ENCODE peak calls at places on chromosomes 16 and 17, in four cellular contexts. A is K562, H is GM12878, N is HepG2. E is an unnamed sample.

GRCh38 chr16:1133271-1133670 is 19.6 kb upstream of the CACNA1H start:
- DNase-seq in A (no peak), H (no peak), N (no peak), E (no peak)

GRCh38 chr17:21034350-21035235 is 8.2 kb downstream of the USP22 start:
- DNase-seq in A (no peak), H (peak), N (no peak), E (no peak)

GRCh38 chr17:40113961-40114272 is 7.9 kb upstream of the MSL1 start:
- DNase-seq in A (no peak), H (no peak), N (no peak), E (no peak)

GRCh38 chr17:62966426-62967110 is 533 bp downstream of the TANC2 start:
- DNase-seq in A (peak), H (no peak), N (no peak), E (peak)

GRCh38 chr16:28496844-28497243 is 2.4 kb downstream of the APOBR start:
- DNase-seq in A (no peak), H (no peak), N (no peak), E (no peak)

GRCh38 chr16:65919116-65919515 is 447.4 kb upstream of the CDH5 start:
- DNase-seq in A (no peak), H (no peak), N (no peak), E (no peak)

GRCh38 chr16:68362952-68363846 is 52.4 kb downstream of the PRMT7 start:
- DNase-seq in A (no peak), H (no peak), N (no peak), E (no peak)

GRCh38 chr17:8159459-8160223 is 3.1 kb downstream of the VAMP2 start:
- DNase-seq in A (no peak), H (no peak), N (no peak), E (no peak)

GRCh38 chr16:11190585-11191565 is 65.1 kb downstream of the SOCS1 start:
- DNase-seq in A (no peak), H (no peak), N (no peak), E (no peak)

GRCh38 chr17:51260237-51260959 is at the start of gene UTP18:
- DNase-seq in A (peak), H (peak), N (peak), E (peak)

GRCh38 chr17:36901506-36901905 is 35.8 kb upstream of the LHX1 start:
- DNase-seq in A (no peak), H (no peak), N (peak), E (no peak)

GRCh38 chr17:59329558-59330313 is 1.7 kb upstream of the YPEL2 start:
- DNase-seq in A (peak), H (peak), N (peak), E (peak)

GRCh38 chr17:2087597-2088211 is 32.8 kb downstream of the HIC1 start:
- DNase-seq in A (peak), H (peak), N (no peak), E (no peak)

GRCh38 chr16:74716355-74716754 is 15.7 kb upstream of the MLKL start:
- DNase-seq in A (no peak), H (no peak), N (no peak), E (no peak)

GRCh38 chr16:19542138-19542821 is 13.2 kb upstream of the VPS35L start:
- DNase-seq in A (no peak), H (no peak), N (peak), E (no peak)

GRCh38 chr16:19108409-19109287 is 5.1 kb upstream of the ITPRIPL2 start:
- DNase-seq in A (no peak), H (no peak), N (peak), E (no peak)

GRCh38 chr16:28495098-28495793 is 803 bp downstream of the APOBR start:
- DNase-seq in A (no peak), H (no peak), N (no peak), E (no peak)

GRCh38 chr16:89084814-89085612 is 8.6 kb upstream of the ACSF3 start:
- DNase-seq in A (no peak), H (no peak), N (no peak), E (no peak)

GRCh38 chr16:88062341-88062861 is 111.2 kb downstream of the BANP start:
- DNase-seq in A (no peak), H (no peak), N (no peak), E (no peak)

GRCh38 chr17:51850206-51850605 is 308.3 kb downstream of the CA10 start:
- DNase-seq in A (no peak), H (no peak), N (peak), E (no peak)

GRCh38 chr16:23624092-23624491 is 17.0 kb downstream of the PALB2 start:
- DNase-seq in A (no peak), H (no peak), N (no peak), E (no peak)

DNA sequence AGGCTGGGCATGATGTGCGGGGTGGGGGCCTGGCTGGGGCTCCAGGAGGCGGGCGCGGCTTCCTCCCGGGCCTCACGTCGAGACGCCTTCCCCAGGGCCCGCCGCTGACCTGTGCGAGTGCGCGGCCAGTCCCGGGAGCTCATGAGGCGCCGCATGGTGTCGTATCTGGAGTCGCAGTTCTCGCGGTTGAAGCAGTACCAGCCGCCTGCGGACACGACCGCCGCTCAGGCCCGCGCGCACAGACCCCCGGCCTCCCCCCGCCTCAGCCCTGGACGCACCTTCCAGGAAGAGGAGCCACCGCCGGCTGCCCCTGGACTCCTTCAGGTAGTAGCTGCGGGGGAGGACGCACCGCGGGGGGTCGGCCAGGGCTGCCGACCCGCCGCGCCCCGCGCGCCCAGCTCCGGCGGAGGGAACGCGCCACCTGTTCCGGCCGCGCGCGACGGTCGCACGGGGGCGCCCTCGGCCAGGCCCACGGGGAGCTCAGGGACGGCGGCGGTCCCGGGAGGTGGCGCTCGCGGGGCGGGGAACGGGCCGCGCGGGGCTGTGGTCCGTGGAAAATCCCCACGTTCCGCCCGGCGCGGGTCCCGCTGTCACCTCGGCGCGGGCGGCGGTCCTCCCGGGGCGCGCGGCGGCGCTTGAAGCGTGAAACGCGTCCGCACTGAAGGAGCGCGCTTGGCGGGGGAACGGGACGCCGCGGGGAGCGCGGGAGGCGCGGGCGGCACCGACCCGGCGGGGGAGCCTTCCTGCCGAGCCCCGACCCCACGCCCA is 1.4 kb downstream of the NOTUM start:
- DNase-seq in A (peak), H (no peak), N (peak), E (peak)
- TF ChIP-seq TARDBP in A (peak), H (no peak), N (peak), E (no peak)

GRCh38 chr17:66123163-66123562 is 68.8 kb downstream of the CEP112 start:
- DNase-seq in A (no peak), H (no peak), N (no peak), E (no peak)
- TF ChIP-seq TARDBP in A (no peak), H (no peak), N (no peak), E (no peak)

GRCh38 chr17:68310141-68310540 is 18.8 kb downstream of the ARSG start:
- DNase-seq in A (no peak), H (no peak), N (no peak), E (no peak)
- TF ChIP-seq TARDBP in A (no peak), H (no peak), N (no peak), E (no peak)

GRCh38 chr16:85566502-85567100 is 46.5 kb upstream of the GSE1 start:
- DNase-seq in A (peak), H (no peak), N (no peak), E (no peak)

GRCh38 chr16:85568519-85568918 is 44.6 kb upstream of the GSE1 start:
- DNase-seq in A (peak), H (no peak), N (no peak), E (no peak)

GRCh38 chr16:85565796-85566501 is 47.2 kb upstream of the GSE1 start:
- DNase-seq in A (no peak), H (no peak), N (no peak), E (no peak)

GRCh38 chr16:85569039-85569614 is 44.0 kb upstream of the GSE1 start:
- DNase-seq in A (no peak), H (no peak), N (no peak), E (no peak)

DNA sequence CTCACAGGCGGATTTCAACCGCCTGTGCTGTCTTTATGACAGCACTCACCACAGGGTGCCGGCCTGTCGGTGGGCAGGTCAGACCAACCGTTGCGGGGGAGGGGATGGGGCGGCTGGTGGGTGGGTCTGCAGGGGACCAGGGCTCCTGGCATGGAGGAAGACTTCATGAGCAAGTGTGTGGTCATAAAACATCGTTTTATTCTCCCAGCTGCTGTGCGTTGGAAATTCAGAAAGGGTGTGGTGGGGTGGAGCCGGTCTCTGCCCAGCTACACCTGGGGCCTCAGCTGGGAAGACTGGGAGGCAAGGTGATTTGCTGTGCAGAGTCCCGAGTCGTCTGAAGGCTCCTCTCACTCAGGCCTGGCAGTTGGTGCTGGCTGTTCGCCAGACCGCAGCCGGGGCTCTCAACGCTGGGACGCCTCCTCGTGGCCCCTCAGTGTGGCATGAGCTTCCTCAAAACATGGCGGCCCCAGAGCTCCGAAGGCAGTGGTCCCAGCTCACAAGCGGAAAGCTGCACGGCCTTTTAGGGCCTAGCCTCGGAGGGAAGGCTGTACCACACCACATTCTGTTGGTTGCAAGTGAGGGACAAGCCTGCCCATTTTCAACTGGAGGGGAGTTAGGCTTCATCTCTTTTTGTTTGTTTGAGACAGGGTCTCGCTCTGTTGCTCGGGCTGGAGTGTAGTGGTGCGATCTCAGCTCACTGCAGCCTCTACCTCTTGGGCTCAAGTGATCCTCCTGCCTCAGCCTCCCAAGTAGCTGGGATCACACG is 45.8 kb upstream of the GSE1 start:
- DNase-seq in A (peak), H (no peak), N (no peak), E (no peak)
- TF ChIP-seq TARDBP in A (peak), H (no peak), N (no peak), E (no peak)

GRCh38 chr17:66371561-66371960 is 69.1 kb downstream of the PRKCA start:
- DNase-seq in A (no peak), H (no peak), N (no peak), E (no peak)
- TF ChIP-seq TARDBP in A (no peak), H (no peak), N (no peak), E (no peak)

GRCh38 chr17:47907932-47908562 is 12.0 kb downstream of the SP2 start:
- DNase-seq in A (no peak), H (no peak), N (no peak), E (no peak)

GRCh38 chr17:47901423-47901822 is 5.4 kb downstream of the SP2 start:
- DNase-seq in A (no peak), H (no peak), N (no peak), E (no peak)

GRCh38 chr17:47902039-47902744 is 6.2 kb downstream of the SP2 start:
- DNase-seq in A (peak), H (no peak), N (no peak), E (no peak)

GRCh38 chr17:47906443-47906842 is 10.4 kb downstream of the SP2 start:
- DNase-seq in A (no peak), H (no peak), N (no peak), E (no peak)

GRCh38 chr17:47905221-47905733 is 9.2 kb downstream of the SP2 start:
- DNase-seq in A (no peak), H (no peak), N (peak), E (no peak)
- TF ChIP-seq TARDBP in A (no peak), H (no peak), N (no peak), E (no peak)

E was measured in HEK293T.